ENCODE peak calls at places on chromosome 4, in five cellular contexts. I is epithelial cell of esophagus, B is fibroblast of pulmonary artery, Y is AG04450, W is breast epithelium. F is an unnamed sample.

GRCh38 chr4:109702950-109703663 is at the start of gene CASP6:
- DNase-seq in I (peak; percentile 80), B (peak; percentile 76), Y (peak; percentile 21), W (peak; percentile 68), F (peak; percentile 59)

GRCh38 chr4:76600447-76600846 is 165.4 kb downstream of the SHROOM3 start:
- DNase-seq in I (no peak), B (peak; percentile 22), Y (no peak), W (no peak), F (peak; percentile 45)

GRCh38 chr4:8278421-8279287 is 9.1 kb downstream of the HTRA3 start:
- DNase-seq in I (peak; percentile 46), B (peak; percentile 94), Y (peak; percentile 85), W (no peak), F (peak; percentile 49)

GRCh38 chr4:106494066-106494465 is 125.5 kb upstream of the GIMD1 start:
- DNase-seq in I (peak; percentile 54), B (no peak), Y (no peak), W (no peak), F (peak; percentile 52)

GRCh38 chr4:16226816-16227461 is 668 bp upstream of the TAPT1 start:
- DNase-seq in I (peak; percentile 47), B (no peak), Y (no peak), W (peak; percentile 48), F (no peak)

GRCh38 chr4:124104101-124104500 is 608.4 kb downstream of the ANKRD50 start:
- DNase-seq in I (peak; percentile 86), B (no peak), Y (no peak), W (no peak), F (peak; percentile 71)

GRCh38 chr4:73607375-73608026 is 12.7 kb downstream of the RASSF6 start:
- DNase-seq in I (peak; percentile 21), B (no peak), Y (no peak), W (no peak), F (peak; percentile 63)

GRCh38 chr4:158535130-158535614 is 13.5 kb downstream of the RXFP1 start:
- DNase-seq in I (peak; percentile 64), B (peak; percentile 69), Y (peak; percentile 4), W (no peak), F (peak; percentile 67)

GRCh38 chr4:56410247-56410646 is 23.0 kb upstream of the AASDH start:
- DNase-seq in I (peak; percentile 97), B (peak; percentile 98), Y (peak; percentile 88), W (peak; percentile 74), F (peak; percentile 99)

GRCh38 chr4:185387957-185388356 is 7.8 kb downstream of the LRP2BP start:
- DNase-seq in I (no peak), B (no peak), Y (no peak), W (no peak), F (no peak)

GRCh38 chr4:7630559-7631287 is 196.0 kb upstream of the PSAPL1 start:
- DNase-seq in I (peak; percentile 33), B (peak; percentile 67), Y (peak; percentile 53), W (no peak), F (peak; percentile 80)

GRCh38 chr4:136750898-136751297 is 781.4 kb downstream of the PCDH18 start:
- DNase-seq in I (peak; percentile 47), B (peak; percentile 15), Y (no peak), W (no peak), F (peak; percentile 13)

GRCh38 chr4:137740192-137740591 is 207.9 kb upstream of the PCDH18 start:
- DNase-seq in I (no peak), B (peak; percentile 22), Y (no peak), W (no peak), F (no peak)

GRCh38 chr4:173486714-173487392 is 43.2 kb downstream of the HAND2 start:
- DNase-seq in I (no peak), B (peak; percentile 46), Y (no peak), W (no peak), F (no peak)

GRCh38 chr4:39855909-39856512 is 121.7 kb downstream of the PDS5A start:
- DNase-seq in I (peak; percentile 31), B (peak; percentile 18), Y (no peak), W (no peak), F (peak; percentile 47)

GRCh38 chr4:76955187-76955586 is 5.6 kb downstream of the SEPTIN11 start:
- DNase-seq in I (peak; percentile 55), B (peak; percentile 94), Y (no peak), W (no peak), F (peak; percentile 31)

GRCh38 chr4:23915459-23916132 is 25.7 kb upstream of the PPARGC1A start:
- DNase-seq in I (no peak), B (no peak), Y (no peak), W (no peak), F (no peak)

GRCh38 chr4:151540728-151541437 is 131.9 kb downstream of the FHIP1A start:
- DNase-seq in I (peak; percentile 100), B (peak; percentile 93), Y (peak; percentile 57), W (peak; percentile 51), F (peak; percentile 100)

GRCh38 chr4:14449308-14449707 is 553.0 kb upstream of the CPEB2 start:
- DNase-seq in I (no peak), B (no peak), Y (no peak), W (no peak), F (no peak)

GRCh38 chr4:115113382-115114106 is at the start of gene NDST4:
- DNase-seq in I (peak; percentile 10), B (peak; percentile 3), Y (no peak), W (no peak), F (peak; percentile 5)

GRCh38 chr4:184168406-184169019 is 49.2 kb downstream of the ENPP6 start:
- DNase-seq in I (peak; percentile 52), B (peak; percentile 71), Y (peak; percentile 27), W (peak; percentile 43), F (peak; percentile 33)

GRCh38 chr4:142428715-142429114 is 417.4 kb downstream of the INPP4B start:
- DNase-seq in I (no peak), B (no peak), Y (no peak), W (no peak), F (no peak)

GRCh38 chr4:98908182-98908581 is 20.8 kb downstream of the EIF4E start:
- DNase-seq in I (peak; percentile 75), B (no peak), Y (no peak), W (no peak), F (peak; percentile 83)

GRCh38 chr4:71188197-71188625 is 150.6 kb upstream of the SLC4A4 start:
- DNase-seq in I (no peak), B (no peak), Y (no peak), W (no peak), F (no peak)

GRCh38 chr4:175789632-175790031 is 22.4 kb downstream of the GPM6A start:
- DNase-seq in I (no peak), B (no peak), Y (no peak), W (no peak), F (no peak)

DNA sequence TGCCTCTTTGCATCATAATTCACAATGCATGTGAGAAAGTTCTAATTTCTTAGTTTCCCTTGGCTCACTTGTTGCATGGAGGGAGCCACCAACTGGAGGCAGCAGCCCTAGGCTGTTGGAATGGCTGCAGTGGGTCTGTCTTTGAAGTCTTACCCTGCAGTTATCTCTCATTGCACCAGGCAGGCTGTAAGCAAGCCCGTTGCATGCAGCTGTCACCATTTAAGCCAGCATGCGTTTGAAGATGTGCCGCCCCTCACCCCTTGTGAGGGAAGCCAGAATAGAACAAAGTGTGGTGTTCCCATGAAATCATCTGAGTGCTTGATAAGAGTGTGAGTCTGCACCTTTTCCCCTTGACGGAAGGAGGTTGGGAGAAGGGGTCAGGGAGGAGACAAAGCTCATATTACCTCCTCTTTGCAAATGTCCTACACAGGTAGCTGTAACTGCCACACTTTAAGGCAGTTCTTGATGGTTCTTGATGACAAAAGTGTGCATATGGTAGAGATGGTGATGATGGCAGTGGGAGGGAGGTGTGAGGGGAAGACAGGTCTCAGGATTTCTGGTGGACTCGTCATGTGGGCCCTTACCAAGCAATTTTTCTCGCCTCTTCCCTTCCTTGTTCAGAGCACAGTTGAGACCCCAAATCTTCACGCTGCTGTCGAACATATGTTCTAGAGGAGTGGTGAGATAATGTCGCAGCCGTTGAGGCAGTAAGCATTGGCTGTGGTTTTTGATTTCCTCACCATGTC is 191.4 kb upstream of the LEF1 start:
- DNase-seq in I (no peak), B (no peak), Y (no peak), W (no peak), F (no peak)
- TF ChIP-seq CTCF in I (no peak), B (no peak), Y (no peak), W (no peak), F (no peak)

GRCh38 chr4:40976343-40976742 is 226.6 kb downstream of the NSUN7 start:
- DNase-seq in I (peak; percentile 74), B (peak; percentile 79), Y (peak; percentile 41), W (no peak), F (peak; percentile 64)

GRCh38 chr4:40978548-40978947 is 228.8 kb downstream of the NSUN7 start:
- DNase-seq in I (no peak), B (no peak), Y (no peak), W (no peak), F (no peak)

GRCh38 chr4:40986375-40986774 is 228.0 kb downstream of the APBB2 start:
- DNase-seq in I (no peak), B (no peak), Y (no peak), W (no peak), F (no peak)

GRCh38 chr4:40984051-40984450 is 230.3 kb downstream of the APBB2 start:
- DNase-seq in I (no peak), B (no peak), Y (no peak), W (no peak), F (no peak)

DNA sequence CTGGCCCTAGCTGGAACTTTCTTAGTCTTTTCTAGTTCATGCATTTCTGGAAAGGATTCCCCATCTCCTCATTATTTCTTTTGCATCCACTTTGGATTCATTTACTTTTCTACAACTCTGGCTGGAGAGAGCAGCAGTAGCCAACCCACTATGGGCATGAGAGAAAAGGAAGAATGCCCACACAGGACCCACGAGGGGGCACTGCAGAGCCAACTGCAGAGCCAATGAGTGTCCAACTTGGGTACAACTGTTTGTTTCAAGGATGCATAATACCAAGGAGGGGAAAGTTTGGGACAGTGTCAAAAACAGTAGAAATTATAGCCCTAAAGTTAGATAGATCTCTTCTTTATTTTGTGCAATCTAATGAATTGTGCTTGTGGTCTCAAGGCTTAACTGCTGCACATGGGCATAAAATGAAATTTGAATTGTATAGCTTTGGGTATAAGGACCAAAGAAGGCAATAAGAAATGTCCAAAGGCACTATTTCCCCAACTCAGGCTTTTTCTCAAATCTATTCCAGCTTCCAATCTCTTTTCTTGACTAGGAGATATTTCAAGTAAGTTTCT is 230.6 kb downstream of the NSUN7 start:
- DNase-seq in I (peak; percentile 48), B (peak; percentile 58), Y (no peak), W (no peak), F (peak; percentile 22)
- TF ChIP-seq CTCF in I (peak; percentile 54), B (peak; percentile 66), Y (peak; percentile 12), W (no peak), F (peak; percentile 59)

GRCh38 chr4:74823194-74823593 is 28.9 kb upstream of the BTC start:
- DNase-seq in I (no peak), B (no peak), Y (no peak), W (no peak), F (no peak)

GRCh38 chr4:74822603-74823002 is 28.3 kb upstream of the BTC start:
- DNase-seq in I (no peak), B (no peak), Y (no peak), W (no peak), F (no peak)

DNA sequence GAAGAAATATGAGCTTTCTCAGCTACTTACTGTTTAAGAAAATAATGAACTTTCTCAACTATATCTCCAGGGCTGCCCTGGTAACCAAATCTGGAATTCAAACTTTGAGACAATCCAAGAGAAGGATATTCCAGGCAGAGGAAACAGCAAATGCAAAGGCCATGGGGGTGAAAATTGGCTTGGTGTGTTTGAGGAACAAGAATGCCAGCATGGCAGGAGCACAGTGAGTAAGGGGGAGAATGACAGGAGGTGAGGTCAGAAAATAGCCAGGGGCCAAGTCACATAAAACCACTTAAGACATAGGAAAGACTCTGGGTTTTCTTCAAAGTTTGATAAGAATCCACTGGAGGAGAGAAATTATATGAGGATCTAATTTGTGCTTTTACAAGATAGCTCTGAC is 27.2 kb upstream of the BTC start:
- DNase-seq in I (no peak), B (no peak), Y (no peak), W (no peak), F (peak; percentile 29)
- TF ChIP-seq CTCF in I (no peak), B (no peak), Y (no peak), W (no peak), F (no peak)

GRCh38 chr4:101279377-101279871 is 67.9 kb downstream of the PPP3CA start:
- DNase-seq in I (no peak), B (peak; percentile 99), Y (peak; percentile 86), W (no peak), F (no peak)
- TF ChIP-seq CTCF in I (no peak), B (no peak), Y (no peak), W (no peak), F (no peak)

F was measured in bronchial epithelial cell.